ENCODE peak calls at places on chromosomes 1 and 21, in seven cellular contexts. One of them, this sample, is unnamed.

GRCh38 chr1:222064388-222065201 is 322.7 kb upstream of the DUSP10 start:
- DNase-seq in body of pancreas: no peak
- DNase-seq in heart left ventricle: no peak
- DNase-seq in lower leg skin: no peak
- DNase-seq in ovary: no peak
- DNase-seq in sigmoid colon: no peak
- DNase-seq in NB4: peak
- DNase-seq in this sample: no peak

GRCh38 chr1:241600496-241600901 is 39.7 kb downstream of the CHML start:
- DNase-seq in body of pancreas: no peak
- DNase-seq in NB4: peak
- DNase-seq in heart left ventricle: no peak
- DNase-seq in sigmoid colon: no peak
- DNase-seq in lower leg skin: no peak
- DNase-seq in ovary: no peak
- DNase-seq in this sample: no peak

GRCh38 chr1:41500378-41500777 is 15.9 kb upstream of the EDN2 start:
- DNase-seq in sigmoid colon: peak
- DNase-seq in lower leg skin: peak
- DNase-seq in ovary: no peak
- DNase-seq in heart left ventricle: peak
- DNase-seq in body of pancreas: peak
- DNase-seq in NB4: no peak
- DNase-seq in this sample: peak

GRCh38 chr1:59043796-59044195 is 253.1 kb upstream of the FGGY start:
- DNase-seq in sigmoid colon: peak
- DNase-seq in lower leg skin: peak
- DNase-seq in NB4: peak
- DNase-seq in body of pancreas: peak
- DNase-seq in ovary: peak
- DNase-seq in heart left ventricle: peak
- DNase-seq in this sample: peak

GRCh38 chr1:178664278-178664677 is 60.8 kb upstream of the RALGPS2 start:
- DNase-seq in sigmoid colon: no peak
- DNase-seq in ovary: no peak
- DNase-seq in lower leg skin: no peak
- DNase-seq in NB4: peak
- DNase-seq in heart left ventricle: no peak
- DNase-seq in body of pancreas: no peak
- DNase-seq in this sample: no peak

GRCh38 chr21:44437696-44438431 is 17.4 kb upstream of the LRRC3 start:
- DNase-seq in body of pancreas: no peak
- DNase-seq in heart left ventricle: peak
- DNase-seq in ovary: no peak
- DNase-seq in sigmoid colon: peak
- DNase-seq in lower leg skin: no peak
- DNase-seq in NB4: no peak
- DNase-seq in this sample: no peak

GRCh38 chr1:25619101-25619890 is 2.7 kb downstream of the MAN1C1 start:
- DNase-seq in lower leg skin: no peak
- DNase-seq in heart left ventricle: peak
- DNase-seq in NB4: peak
- DNase-seq in ovary: peak
- DNase-seq in sigmoid colon: no peak
- DNase-seq in body of pancreas: no peak
- DNase-seq in this sample: peak

GRCh38 chr1:220690140-220691038 is at the start of gene C1orf115:
- DNase-seq in lower leg skin: peak
- DNase-seq in sigmoid colon: peak
- DNase-seq in heart left ventricle: peak
- DNase-seq in ovary: peak
- DNase-seq in body of pancreas: peak
- DNase-seq in NB4: peak
- DNase-seq in this sample: peak

GRCh38 chr1:32142446-32143301 is 34.8 kb downstream of the KPNA6 start:
- DNase-seq in heart left ventricle: no peak
- DNase-seq in sigmoid colon: peak
- DNase-seq in ovary: peak
- DNase-seq in body of pancreas: peak
- DNase-seq in NB4: no peak
- DNase-seq in lower leg skin: peak
- DNase-seq in this sample: peak

GRCh38 chr1:201399352-201400126 is 415 bp upstream of the LAD1 start:
- DNase-seq in body of pancreas: peak
- DNase-seq in heart left ventricle: no peak
- DNase-seq in ovary: no peak
- DNase-seq in lower leg skin: no peak
- DNase-seq in NB4: no peak
- DNase-seq in sigmoid colon: no peak
- DNase-seq in this sample: no peak

GRCh38 chr1:21052034-21052433 is 124.7 kb downstream of the EIF4G3 start:
- DNase-seq in NB4: no peak
- DNase-seq in body of pancreas: no peak
- DNase-seq in sigmoid colon: no peak
- DNase-seq in lower leg skin: no peak
- DNase-seq in ovary: no peak
- DNase-seq in heart left ventricle: no peak
- DNase-seq in this sample: no peak

GRCh38 chr1:217139513-217139912 is 416.3 kb upstream of the ESRRG start:
- DNase-seq in body of pancreas: no peak
- DNase-seq in NB4: no peak
- DNase-seq in sigmoid colon: no peak
- DNase-seq in heart left ventricle: no peak
- DNase-seq in lower leg skin: no peak
- DNase-seq in ovary: no peak
- DNase-seq in this sample: no peak

GRCh38 chr1:180720753-180721152 is 88.9 kb downstream of the XPR1 start:
- DNase-seq in lower leg skin: no peak
- DNase-seq in body of pancreas: no peak
- DNase-seq in NB4: no peak
- DNase-seq in ovary: no peak
- DNase-seq in heart left ventricle: no peak
- DNase-seq in sigmoid colon: no peak
- DNase-seq in this sample: no peak

GRCh38 chr1:53893999-53894636 is at the start of gene DIO1:
- DNase-seq in ovary: no peak
- DNase-seq in body of pancreas: no peak
- DNase-seq in heart left ventricle: no peak
- DNase-seq in lower leg skin: no peak
- DNase-seq in sigmoid colon: no peak
- DNase-seq in NB4: no peak
- DNase-seq in this sample: no peak

GRCh38 chr1:45348020-45348419 is 7.8 kb upstream of the MUTYH start:
- DNase-seq in lower leg skin: no peak
- DNase-seq in body of pancreas: no peak
- DNase-seq in sigmoid colon: no peak
- DNase-seq in heart left ventricle: no peak
- DNase-seq in ovary: no peak
- DNase-seq in NB4: no peak
- DNase-seq in this sample: no peak

GRCh38 chr1:45346473-45346872 is 6.2 kb upstream of the MUTYH start:
- DNase-seq in lower leg skin: no peak
- DNase-seq in heart left ventricle: no peak
- DNase-seq in sigmoid colon: no peak
- DNase-seq in NB4: no peak
- DNase-seq in body of pancreas: no peak
- DNase-seq in ovary: no peak
- DNase-seq in this sample: no peak

GRCh38 chr1:45345014-45345413 is 4.8 kb upstream of the MUTYH start:
- DNase-seq in ovary: no peak
- DNase-seq in NB4: no peak
- DNase-seq in heart left ventricle: no peak
- DNase-seq in lower leg skin: no peak
- DNase-seq in body of pancreas: no peak
- DNase-seq in sigmoid colon: no peak
- DNase-seq in this sample: no peak

GRCh38 chr1:45340816-45341215 is 576 bp upstream of the MUTYH start:
- DNase-seq in sigmoid colon: no peak
- DNase-seq in body of pancreas: no peak
- DNase-seq in heart left ventricle: no peak
- DNase-seq in lower leg skin: no peak
- DNase-seq in ovary: no peak
- DNase-seq in NB4: peak
- DNase-seq in this sample: no peak

GRCh38 chr1:45344491-45344890 is 4.3 kb upstream of the MUTYH start:
- DNase-seq in ovary: no peak
- DNase-seq in lower leg skin: no peak
- DNase-seq in sigmoid colon: no peak
- DNase-seq in heart left ventricle: no peak
- DNase-seq in body of pancreas: no peak
- DNase-seq in NB4: no peak
- DNase-seq in this sample: no peak
- TF ChIP-seq POLR2A in ovary: no peak
- TF ChIP-seq POLR2A in lower leg skin: no peak
- TF ChIP-seq POLR2A in sigmoid colon: no peak
- TF ChIP-seq POLR2A in heart left ventricle: no peak
- TF ChIP-seq POLR2A in body of pancreas: no peak
- TF ChIP-seq POLR2A in NB4: no peak
- TF ChIP-seq POLR2A in this sample: no peak

DNA sequence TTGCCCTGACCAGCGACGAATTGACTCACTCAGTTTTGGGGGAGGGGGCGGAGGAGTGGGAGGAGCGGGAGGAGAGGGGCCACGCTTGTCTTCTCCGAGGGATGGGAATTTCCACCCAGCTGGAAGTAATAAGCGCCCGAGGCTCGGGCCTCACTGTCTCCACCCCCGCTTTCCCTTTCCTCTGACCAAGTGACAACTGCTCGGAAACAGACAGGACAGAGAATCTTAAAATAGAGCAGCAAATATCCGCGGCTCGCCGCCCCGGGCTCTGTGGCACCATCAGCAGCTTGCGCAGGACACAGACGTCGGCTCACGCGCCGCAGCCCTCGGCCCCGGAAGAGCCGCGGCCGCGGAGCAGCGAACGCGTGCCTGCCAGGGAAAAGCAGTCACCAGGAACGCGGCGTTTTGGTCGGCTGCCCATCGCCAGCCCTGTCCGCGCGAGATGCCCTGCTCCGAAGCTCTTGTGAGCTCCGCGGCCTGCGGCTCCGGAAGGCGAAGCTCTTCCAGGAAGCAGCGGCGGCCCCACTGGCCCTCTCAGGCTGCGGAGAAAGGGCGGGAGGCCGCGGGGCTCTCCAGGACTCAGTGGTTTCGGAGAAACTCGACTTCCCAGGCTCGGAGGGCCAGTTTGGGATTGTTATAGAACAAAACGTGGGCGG is 10.7 kb upstream of the RGS16 start:
- DNase-seq in lower leg skin: peak
- DNase-seq in heart left ventricle: peak
- DNase-seq in sigmoid colon: peak
- DNase-seq in NB4: peak
- DNase-seq in ovary: peak
- DNase-seq in body of pancreas: peak
- DNase-seq in this sample: peak
- TF ChIP-seq POLR2A in lower leg skin: no peak
- TF ChIP-seq POLR2A in heart left ventricle: peak
- TF ChIP-seq POLR2A in sigmoid colon: peak
- TF ChIP-seq POLR2A in NB4: peak
- TF ChIP-seq POLR2A in ovary: no peak
- TF ChIP-seq POLR2A in body of pancreas: peak
- TF ChIP-seq POLR2A in this sample: peak

DNA sequence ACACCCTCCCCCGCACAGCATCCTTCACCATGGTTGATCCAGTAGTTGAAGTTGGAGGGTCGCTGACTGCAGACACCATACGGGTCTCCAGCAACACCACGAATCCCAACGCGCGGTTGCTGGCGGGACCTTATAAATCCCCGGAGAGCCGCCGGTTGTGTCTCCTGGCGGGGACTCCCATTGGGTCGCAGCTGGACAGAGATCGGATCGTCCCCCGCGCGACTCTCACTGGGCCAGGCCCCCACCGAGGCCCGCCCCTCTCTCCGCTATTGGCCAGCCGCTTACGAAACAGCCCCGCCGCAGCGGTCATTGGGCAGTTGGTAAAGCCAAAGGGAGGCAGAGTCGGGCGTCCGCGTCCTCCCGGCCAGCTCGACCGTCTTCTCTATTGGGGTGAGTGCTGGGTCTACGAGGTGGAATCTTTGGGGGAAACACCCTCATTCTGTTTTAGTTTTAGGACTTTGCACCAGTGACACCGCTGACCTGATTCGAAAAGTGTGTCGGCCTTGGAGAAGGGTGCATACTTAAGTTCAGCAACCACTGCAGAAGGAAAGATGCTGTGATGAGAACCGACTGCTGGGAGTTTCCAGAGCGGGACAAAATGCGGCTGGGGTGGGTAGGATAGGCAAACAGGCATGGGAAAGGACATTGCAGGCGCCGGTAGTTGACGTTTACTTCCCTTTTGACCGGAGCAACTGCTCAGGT is 27.4 kb downstream of the RABIF start:
- DNase-seq in heart left ventricle: peak
- DNase-seq in lower leg skin: peak
- DNase-seq in ovary: peak
- DNase-seq in sigmoid colon: peak
- DNase-seq in body of pancreas: peak
- DNase-seq in NB4: peak
- DNase-seq in this sample: peak
- TF ChIP-seq POLR2A in heart left ventricle: peak
- TF ChIP-seq POLR2A in lower leg skin: no peak
- TF ChIP-seq POLR2A in ovary: peak
- TF ChIP-seq POLR2A in sigmoid colon: no peak
- TF ChIP-seq POLR2A in body of pancreas: peak
- TF ChIP-seq POLR2A in NB4: peak
- TF ChIP-seq POLR2A in this sample: no peak

GRCh38 chr1:151905070-151905442 is 4.3 kb downstream of the THEM4 start:
- DNase-seq in body of pancreas: no peak
- DNase-seq in sigmoid colon: no peak
- DNase-seq in heart left ventricle: no peak
- DNase-seq in ovary: peak
- DNase-seq in lower leg skin: no peak
- DNase-seq in NB4: peak
- DNase-seq in this sample: peak

GRCh38 chr1:151912973-151913372 is 3.7 kb upstream of the THEM4 start:
- DNase-seq in sigmoid colon: no peak
- DNase-seq in lower leg skin: no peak
- DNase-seq in heart left ventricle: no peak
- DNase-seq in ovary: no peak
- DNase-seq in NB4: no peak
- DNase-seq in body of pancreas: no peak
- DNase-seq in this sample: no peak

GRCh38 chr1:151907363-151908139 is 1.8 kb downstream of the THEM4 start:
- DNase-seq in heart left ventricle: no peak
- DNase-seq in lower leg skin: no peak
- DNase-seq in NB4: peak
- DNase-seq in ovary: no peak
- DNase-seq in body of pancreas: no peak
- DNase-seq in sigmoid colon: no peak
- DNase-seq in this sample: no peak

GRCh38 chr1:151909167-151910149 is at the start of gene THEM4:
- DNase-seq in body of pancreas: peak
- DNase-seq in NB4: peak
- DNase-seq in heart left ventricle: peak
- DNase-seq in sigmoid colon: peak
- DNase-seq in lower leg skin: peak
- DNase-seq in ovary: peak
- DNase-seq in this sample: peak

DNA sequence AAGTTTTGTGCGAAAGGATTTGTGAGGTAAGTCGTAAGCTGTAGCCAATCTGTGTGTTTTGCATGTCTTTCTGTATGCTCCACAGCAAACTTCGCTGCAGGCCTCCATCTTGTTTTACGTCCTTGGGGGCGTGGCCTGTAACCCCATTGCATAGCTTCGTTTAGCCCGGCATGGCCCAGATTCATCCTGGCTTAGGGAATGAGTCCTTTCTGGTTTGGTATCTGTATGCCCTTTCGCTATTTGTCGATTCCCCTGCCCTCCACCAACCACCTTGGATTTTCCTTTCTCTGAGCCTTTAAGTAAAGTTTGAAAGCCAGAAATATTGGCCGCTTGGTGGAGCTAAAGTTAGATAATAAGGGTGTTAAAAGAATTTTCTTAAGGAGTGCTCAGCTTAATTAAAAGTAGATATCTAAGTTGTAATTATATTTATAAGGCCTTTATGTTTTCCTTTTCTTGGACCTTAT is 1.1 kb downstream of the THEM4 start:
- DNase-seq in body of pancreas: no peak
- DNase-seq in heart left ventricle: no peak
- DNase-seq in ovary: no peak
- DNase-seq in sigmoid colon: no peak
- DNase-seq in NB4: peak
- DNase-seq in lower leg skin: no peak
- DNase-seq in this sample: no peak
- TF ChIP-seq POLR2A in body of pancreas: no peak
- TF ChIP-seq POLR2A in heart left ventricle: no peak
- TF ChIP-seq POLR2A in ovary: no peak
- TF ChIP-seq POLR2A in sigmoid colon: no peak
- TF ChIP-seq POLR2A in NB4: no peak
- TF ChIP-seq POLR2A in lower leg skin: no peak
- TF ChIP-seq POLR2A in this sample: no peak

This sample was measured in adrenal gland.